ENCODE peak calls at places on chromosomes 3 and 15, in six cellular contexts. One of them, this sample, is unnamed.

GRCh38 chr3:141093971-141094401 is 42.8 kb downstream of the SPSB4 start:
- DNase-seq in Peyer's patch: no peak
- DNase-seq in heart left ventricle: peak
- DNase-seq in lower lobe of right lung: no peak
- DNase-seq in HFFc6: no peak
- DNase-seq in fibroblast of the aortic adventitia: peak
- DNase-seq in this sample: no peak

GRCh38 chr3:69474186-69474585 is 88.3 kb upstream of the FRMD4B start:
- DNase-seq in Peyer's patch: no peak
- DNase-seq in fibroblast of the aortic adventitia: no peak
- DNase-seq in HFFc6: no peak
- DNase-seq in lower lobe of right lung: no peak
- DNase-seq in heart left ventricle: no peak
- DNase-seq in this sample: no peak

GRCh38 chr15:52746162-52746721 is 43.9 kb downstream of the ONECUT1 start:
- DNase-seq in Peyer's patch: no peak
- DNase-seq in lower lobe of right lung: no peak
- DNase-seq in HFFc6: no peak
- DNase-seq in fibroblast of the aortic adventitia: no peak
- DNase-seq in heart left ventricle: no peak
- DNase-seq in this sample: no peak

GRCh38 chr15:91357011-91357410 is 257.0 kb downstream of the SV2B start:
- DNase-seq in HFFc6: no peak
- DNase-seq in Peyer's patch: no peak
- DNase-seq in heart left ventricle: no peak
- DNase-seq in lower lobe of right lung: no peak
- DNase-seq in fibroblast of the aortic adventitia: no peak
- DNase-seq in this sample: no peak

GRCh38 chr3:52225452-52226228 is at the start of gene TLR9:
- DNase-seq in Peyer's patch: peak
- DNase-seq in heart left ventricle: no peak
- DNase-seq in lower lobe of right lung: no peak
- DNase-seq in fibroblast of the aortic adventitia: no peak
- DNase-seq in HFFc6: no peak
- DNase-seq in this sample: peak

GRCh38 chr15:75198560-75199346 is 2.9 kb upstream of the C15orf39 start:
- DNase-seq in Peyer's patch: peak
- DNase-seq in fibroblast of the aortic adventitia: peak
- DNase-seq in lower lobe of right lung: no peak
- DNase-seq in heart left ventricle: no peak
- DNase-seq in HFFc6: peak
- DNase-seq in this sample: peak

GRCh38 chr3:23385327-23385726 is 182.2 kb downstream of the UBE2E2 start:
- DNase-seq in heart left ventricle: no peak
- DNase-seq in Peyer's patch: no peak
- DNase-seq in lower lobe of right lung: no peak
- DNase-seq in HFFc6: no peak
- DNase-seq in fibroblast of the aortic adventitia: no peak
- DNase-seq in this sample: no peak

GRCh38 chr3:66253790-66254620 is 33.2 kb downstream of the SLC25A26 start:
- DNase-seq in fibroblast of the aortic adventitia: peak
- DNase-seq in heart left ventricle: no peak
- DNase-seq in HFFc6: peak
- DNase-seq in Peyer's patch: no peak
- DNase-seq in lower lobe of right lung: no peak
- DNase-seq in this sample: peak

GRCh38 chr3:192130534-192131132 is 596.7 kb downstream of the FGF12 start:
- DNase-seq in lower lobe of right lung: no peak
- DNase-seq in fibroblast of the aortic adventitia: peak
- DNase-seq in heart left ventricle: peak
- DNase-seq in Peyer's patch: peak
- DNase-seq in HFFc6: peak
- DNase-seq in this sample: peak

GRCh38 chr15:74635228-74635627 is 19.6 kb downstream of the CLK3 start:
- DNase-seq in fibroblast of the aortic adventitia: peak
- DNase-seq in Peyer's patch: peak
- DNase-seq in heart left ventricle: no peak
- DNase-seq in HFFc6: peak
- DNase-seq in lower lobe of right lung: peak
- DNase-seq in this sample: peak

GRCh38 chr3:11720220-11721113 is 76.8 kb upstream of the VGLL4 start:
- DNase-seq in HFFc6: peak
- DNase-seq in lower lobe of right lung: peak
- DNase-seq in heart left ventricle: peak
- DNase-seq in fibroblast of the aortic adventitia: peak
- DNase-seq in Peyer's patch: peak
- DNase-seq in this sample: peak

GRCh38 chr15:49881866-49882265 is 237.2 kb downstream of the ATP8B4 start:
- DNase-seq in Peyer's patch: no peak
- DNase-seq in heart left ventricle: no peak
- DNase-seq in fibroblast of the aortic adventitia: no peak
- DNase-seq in lower lobe of right lung: no peak
- DNase-seq in HFFc6: no peak
- DNase-seq in this sample: no peak

GRCh38 chr3:58288011-58288728 is 17.9 kb upstream of the RPP14 start:
- DNase-seq in lower lobe of right lung: no peak
- DNase-seq in Peyer's patch: no peak
- DNase-seq in fibroblast of the aortic adventitia: no peak
- DNase-seq in HFFc6: no peak
- DNase-seq in heart left ventricle: no peak
- DNase-seq in this sample: peak

GRCh38 chr3:149120051-149120972 is 9.1 kb upstream of the HPS3 start:
- DNase-seq in lower lobe of right lung: no peak
- DNase-seq in HFFc6: peak
- DNase-seq in fibroblast of the aortic adventitia: peak
- DNase-seq in Peyer's patch: no peak
- DNase-seq in heart left ventricle: no peak
- DNase-seq in this sample: peak

GRCh38 chr3:70264122-70264780 is 48.2 kb downstream of the MDFIC2 start:
- DNase-seq in heart left ventricle: no peak
- DNase-seq in fibroblast of the aortic adventitia: peak
- DNase-seq in HFFc6: no peak
- DNase-seq in lower lobe of right lung: no peak
- DNase-seq in Peyer's patch: peak
- DNase-seq in this sample: no peak

GRCh38 chr3:39428745-39429201 is 22.3 kb downstream of the RPSA start:
- DNase-seq in fibroblast of the aortic adventitia: no peak
- DNase-seq in HFFc6: no peak
- DNase-seq in heart left ventricle: peak
- DNase-seq in Peyer's patch: no peak
- DNase-seq in lower lobe of right lung: no peak
- DNase-seq in this sample: no peak

GRCh38 chr3:4687167-4687566 is 194.0 kb downstream of the ITPR1 start:
- DNase-seq in HFFc6: no peak
- DNase-seq in lower lobe of right lung: no peak
- DNase-seq in heart left ventricle: no peak
- DNase-seq in Peyer's patch: no peak
- DNase-seq in fibroblast of the aortic adventitia: no peak
- DNase-seq in this sample: no peak

GRCh38 chr15:68691667-68692066 is 112.9 kb downstream of the CORO2B start:
- DNase-seq in HFFc6: no peak
- DNase-seq in fibroblast of the aortic adventitia: no peak
- DNase-seq in Peyer's patch: no peak
- DNase-seq in lower lobe of right lung: no peak
- DNase-seq in heart left ventricle: no peak
- DNase-seq in this sample: no peak

GRCh38 chr3:131072099-131072559 is 45.5 kb downstream of the NEK11 start:
- DNase-seq in HFFc6: peak
- DNase-seq in Peyer's patch: no peak
- DNase-seq in heart left ventricle: no peak
- DNase-seq in fibroblast of the aortic adventitia: peak
- DNase-seq in lower lobe of right lung: no peak
- DNase-seq in this sample: no peak

GRCh38 chr3:126014252-126014651 is 45.3 kb downstream of the ROPN1B start:
- DNase-seq in Peyer's patch: no peak
- DNase-seq in heart left ventricle: no peak
- DNase-seq in fibroblast of the aortic adventitia: peak
- DNase-seq in lower lobe of right lung: no peak
- DNase-seq in HFFc6: peak
- DNase-seq in this sample: no peak

GRCh38 chr15:66679657-66680108 is 22.4 kb upstream of the SMAD6 start:
- DNase-seq in lower lobe of right lung: no peak
- DNase-seq in heart left ventricle: peak
- DNase-seq in fibroblast of the aortic adventitia: no peak
- DNase-seq in Peyer's patch: no peak
- DNase-seq in HFFc6: no peak
- DNase-seq in this sample: no peak

GRCh38 chr3:74639681-74640080 is 25.2 kb upstream of the CNTN3 start:
- DNase-seq in HFFc6: no peak
- DNase-seq in Peyer's patch: no peak
- DNase-seq in fibroblast of the aortic adventitia: no peak
- DNase-seq in lower lobe of right lung: no peak
- DNase-seq in heart left ventricle: no peak
- DNase-seq in this sample: no peak

GRCh38 chr3:107939621-107940236 is 151.1 kb downstream of the CD47 start:
- DNase-seq in lower lobe of right lung: no peak
- DNase-seq in fibroblast of the aortic adventitia: no peak
- DNase-seq in Peyer's patch: no peak
- DNase-seq in HFFc6: no peak
- DNase-seq in heart left ventricle: no peak
- DNase-seq in this sample: no peak

GRCh38 chr3:107942244-107942643 is 148.6 kb downstream of the CD47 start:
- DNase-seq in Peyer's patch: no peak
- DNase-seq in lower lobe of right lung: no peak
- DNase-seq in HFFc6: no peak
- DNase-seq in heart left ventricle: no peak
- DNase-seq in fibroblast of the aortic adventitia: no peak
- DNase-seq in this sample: no peak

GRCh38 chr3:107934808-107935207 is 156.0 kb downstream of the CD47 start:
- DNase-seq in HFFc6: no peak
- DNase-seq in fibroblast of the aortic adventitia: no peak
- DNase-seq in Peyer's patch: no peak
- DNase-seq in heart left ventricle: no peak
- DNase-seq in lower lobe of right lung: no peak
- DNase-seq in this sample: no peak

GRCh38 chr3:107933450-107933849 is 157.4 kb downstream of the CD47 start:
- DNase-seq in heart left ventricle: no peak
- DNase-seq in Peyer's patch: no peak
- DNase-seq in HFFc6: no peak
- DNase-seq in lower lobe of right lung: no peak
- DNase-seq in fibroblast of the aortic adventitia: no peak
- DNase-seq in this sample: no peak

GRCh38 chr3:107938128-107938527 is 152.7 kb downstream of the CD47 start:
- DNase-seq in fibroblast of the aortic adventitia: peak
- DNase-seq in HFFc6: peak
- DNase-seq in Peyer's patch: peak
- DNase-seq in lower lobe of right lung: no peak
- DNase-seq in heart left ventricle: no peak
- DNase-seq in this sample: no peak
- TF ChIP-seq CTCF in fibroblast of the aortic adventitia: peak
- TF ChIP-seq CTCF in HFFc6: peak
- TF ChIP-seq CTCF in Peyer's patch: no peak
- TF ChIP-seq CTCF in lower lobe of right lung: peak
- TF ChIP-seq CTCF in heart left ventricle: peak
- TF ChIP-seq CTCF in this sample: no peak

DNA sequence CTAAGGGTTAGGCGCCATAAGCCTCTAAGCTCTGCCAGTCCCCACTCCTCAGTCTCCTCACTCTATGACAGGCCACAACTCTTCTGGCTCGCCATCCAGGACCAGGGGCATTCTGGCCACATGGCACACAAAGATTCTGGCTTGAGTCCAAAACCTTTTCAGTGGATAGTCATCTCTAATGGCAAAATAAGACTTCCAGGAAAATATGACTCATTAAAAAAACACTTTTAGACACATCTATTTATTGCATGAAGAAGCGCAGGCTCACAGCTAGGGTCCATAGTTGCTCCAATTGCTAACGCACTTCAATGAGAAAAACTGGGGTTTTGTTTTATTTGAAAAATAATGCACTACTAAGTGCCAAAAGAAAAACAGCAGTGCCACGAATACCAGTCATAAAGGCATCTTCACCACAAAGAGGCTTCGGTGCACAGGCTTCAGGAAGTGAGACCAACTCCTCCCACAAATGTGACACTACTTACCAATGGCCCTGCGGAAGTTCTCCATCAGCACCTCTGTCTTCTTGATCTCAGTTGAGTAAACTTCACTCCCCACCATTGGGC is 11.1 kb downstream of the RUVBL1 start:
- DNase-seq in Peyer's patch: no peak
- DNase-seq in fibroblast of the aortic adventitia: peak
- DNase-seq in lower lobe of right lung: no peak
- DNase-seq in HFFc6: peak
- DNase-seq in heart left ventricle: no peak
- DNase-seq in this sample: no peak
- TF ChIP-seq CTCF in Peyer's patch: no peak
- TF ChIP-seq CTCF in fibroblast of the aortic adventitia: peak
- TF ChIP-seq CTCF in lower lobe of right lung: no peak
- TF ChIP-seq CTCF in HFFc6: peak
- TF ChIP-seq CTCF in heart left ventricle: no peak
- TF ChIP-seq CTCF in this sample: no peak

DNA sequence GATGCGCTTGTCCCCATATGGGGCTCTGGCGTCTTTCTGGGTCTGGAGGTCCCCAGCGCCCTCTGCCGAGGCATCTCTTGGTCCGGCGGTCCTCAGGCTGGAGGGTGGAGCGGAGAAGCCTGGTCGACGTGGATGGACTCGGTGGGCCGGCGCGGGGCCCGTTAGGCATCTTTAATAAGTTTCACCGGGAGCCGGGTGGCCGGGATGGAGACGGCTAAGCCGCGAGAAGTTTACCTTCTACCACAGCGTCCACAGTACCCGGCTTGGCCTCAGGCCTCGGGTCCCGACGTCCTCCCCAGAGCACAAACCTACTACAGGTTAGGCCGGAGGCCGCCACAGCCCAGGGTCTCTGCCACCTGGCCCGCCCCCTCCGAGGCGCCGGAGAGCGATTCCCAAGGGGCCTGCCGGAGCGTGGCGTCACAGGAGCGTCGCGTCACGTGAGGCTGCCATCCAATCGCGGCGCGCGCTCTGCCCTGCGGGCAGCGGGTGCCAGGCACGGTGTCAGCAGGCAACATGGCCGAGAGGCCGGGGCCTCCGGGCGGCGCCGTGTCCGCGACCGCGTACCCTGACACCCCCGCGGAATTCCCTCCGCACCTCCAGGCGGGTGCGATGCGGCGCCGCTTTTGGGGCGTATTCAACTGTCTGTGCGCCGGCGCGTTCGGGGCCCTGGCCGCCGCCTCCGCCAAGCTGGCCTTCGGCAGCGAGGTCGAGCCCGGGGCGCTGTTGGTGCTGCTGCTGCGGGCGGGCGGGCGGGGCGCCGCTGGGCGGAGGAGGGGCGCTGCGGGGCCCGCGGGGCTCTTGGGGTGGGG is at the start of gene TMEM42:
- DNase-seq in fibroblast of the aortic adventitia: peak
- DNase-seq in lower lobe of right lung: peak
- DNase-seq in HFFc6: peak
- DNase-seq in Peyer's patch: peak
- DNase-seq in heart left ventricle: peak
- DNase-seq in this sample: peak
- TF ChIP-seq CTCF in fibroblast of the aortic adventitia: peak
- TF ChIP-seq CTCF in lower lobe of right lung: peak
- TF ChIP-seq CTCF in HFFc6: no peak
- TF ChIP-seq CTCF in Peyer's patch: no peak
- TF ChIP-seq CTCF in heart left ventricle: peak
- TF ChIP-seq CTCF in this sample: peak

DNA sequence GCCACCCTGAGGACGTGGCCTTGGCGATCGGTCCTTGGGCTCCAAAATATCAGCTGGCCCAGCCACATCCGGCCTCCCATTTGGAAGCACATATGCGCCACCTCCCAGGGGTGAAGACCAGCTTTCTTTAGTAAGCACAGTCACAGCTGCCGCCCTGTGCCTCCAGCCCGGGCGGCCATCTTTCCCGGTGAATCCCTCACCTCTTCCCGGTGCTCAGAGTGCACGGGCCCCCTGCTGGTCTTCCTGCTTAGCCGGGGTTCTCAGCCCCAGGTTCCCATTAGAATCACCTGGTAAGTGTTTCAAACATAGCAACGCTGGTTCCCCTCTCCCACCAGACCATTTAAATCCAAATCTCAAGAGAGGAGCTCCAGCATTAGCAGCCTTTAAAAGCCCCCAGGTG is 232.2 kb downstream of the VPS13C start:
- DNase-seq in Peyer's patch: no peak
- DNase-seq in HFFc6: no peak
- DNase-seq in lower lobe of right lung: no peak
- DNase-seq in heart left ventricle: no peak
- DNase-seq in fibroblast of the aortic adventitia: no peak
- DNase-seq in this sample: no peak
- TF ChIP-seq CTCF in Peyer's patch: no peak
- TF ChIP-seq CTCF in HFFc6: peak
- TF ChIP-seq CTCF in lower lobe of right lung: no peak
- TF ChIP-seq CTCF in heart left ventricle: no peak
- TF ChIP-seq CTCF in fibroblast of the aortic adventitia: no peak
- TF ChIP-seq CTCF in this sample: no peak

This sample was measured in GM20000.